ENCODE peak calls at places on chromosomes 12 and 14, in seven cellular contexts. D is cardiac muscle cell; Z is HepG2; L is CD8-positive, alpha-beta T cell; B is kidney; J is GM12864; V is fibroblast of lung. K is an unnamed sample.

GRCh38 chr12:122867701-122868461 is 28.0 kb downstream of the VPS37B start:
- DNase-seq in L (peak; percentile 26), B (peak; percentile 88), D (no peak), J (no peak), V (no peak), Z (peak; percentile 71), K (no peak)

GRCh38 chr12:46364777-46365580 is 7.6 kb downstream of the SLC38A2 start:
- DNase-seq in L (no peak), Z (peak; percentile 78), J (no peak), V (peak; percentile 88), B (no peak), D (peak; percentile 88), K (no peak)

GRCh38 chr12:78402366-78403134 is 462.0 kb upstream of the SYT1 start:
- DNase-seq in Z (no peak), B (no peak), J (no peak), D (no peak), L (no peak), V (no peak), K (no peak)

GRCh38 chr14:94355191-94355794 is 32.2 kb upstream of the SERPINA6 start:
- DNase-seq in Z (peak; percentile 85), V (peak; percentile 62), B (no peak), L (no peak), D (peak; percentile 81), J (no peak), K (peak; percentile 70)

GRCh38 chr14:65414961-65415589 is 2.5 kb downstream of the FUT8 start:
- DNase-seq in D (peak; percentile 63), Z (peak; percentile 10), L (no peak), V (peak; percentile 69), B (no peak), J (no peak), K (no peak)

GRCh38 chr12:123038966-123039365 is 58.5 kb downstream of the ARL6IP4 start:
- DNase-seq in B (peak; percentile 47), V (no peak), L (no peak), D (no peak), J (no peak), Z (no peak), K (no peak)

GRCh38 chr14:99733551-99734405 is 49.7 kb downstream of the CYP46A1 start:
- DNase-seq in Z (no peak), D (no peak), V (no peak), J (no peak), L (no peak), B (peak; percentile 88), K (peak; percentile 40)

GRCh38 chr12:52523825-52524224 is 3.6 kb upstream of the KRT5 start:
- DNase-seq in J (no peak), Z (no peak), B (no peak), D (no peak), L (no peak), V (no peak), K (no peak)

GRCh38 chr12:116426391-116427136 is 132.6 kb upstream of the MAP1LC3B2 start:
- DNase-seq in J (no peak), V (peak; percentile 93), B (peak; percentile 89), D (peak; percentile 99), L (no peak), Z (no peak), K (no peak)

GRCh38 chr14:24013654-24014514 is 25.2 kb downstream of the DHRS4L2 start:
- DNase-seq in L (peak; percentile 52), Z (peak; percentile 92), J (peak; percentile 59), B (no peak), D (peak; percentile 78), V (peak; percentile 76), K (no peak)

DNA sequence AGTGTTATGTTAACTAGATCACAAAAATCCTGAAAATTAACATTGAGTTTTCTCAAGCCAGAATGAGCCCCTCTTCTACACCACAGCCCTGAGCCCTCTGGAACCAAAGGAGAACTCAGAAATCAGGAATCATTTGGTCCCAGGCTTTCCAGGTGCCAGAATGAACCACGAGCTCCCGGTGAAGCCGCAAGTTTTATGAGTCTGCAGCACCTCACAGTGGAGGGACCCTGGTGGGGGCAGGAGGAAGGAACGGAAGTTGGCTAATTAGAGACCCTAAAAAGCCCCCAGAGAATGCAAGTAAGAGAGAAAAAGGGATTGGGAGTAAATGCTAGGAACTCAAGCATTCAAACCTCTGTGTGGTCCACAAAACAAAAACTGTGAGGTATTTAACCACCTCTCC is 52.9 kb upstream of the BCL2L14 start:
- DNase-seq in Z (no peak), J (no peak), V (no peak), B (no peak), L (no peak), D (peak; percentile 20), K (no peak)
- TF ChIP-seq CTCF in Z (peak; percentile 57), J (no peak), V (no peak), B (no peak), L (no peak), D (peak; percentile 39), K (no peak)

DNA sequence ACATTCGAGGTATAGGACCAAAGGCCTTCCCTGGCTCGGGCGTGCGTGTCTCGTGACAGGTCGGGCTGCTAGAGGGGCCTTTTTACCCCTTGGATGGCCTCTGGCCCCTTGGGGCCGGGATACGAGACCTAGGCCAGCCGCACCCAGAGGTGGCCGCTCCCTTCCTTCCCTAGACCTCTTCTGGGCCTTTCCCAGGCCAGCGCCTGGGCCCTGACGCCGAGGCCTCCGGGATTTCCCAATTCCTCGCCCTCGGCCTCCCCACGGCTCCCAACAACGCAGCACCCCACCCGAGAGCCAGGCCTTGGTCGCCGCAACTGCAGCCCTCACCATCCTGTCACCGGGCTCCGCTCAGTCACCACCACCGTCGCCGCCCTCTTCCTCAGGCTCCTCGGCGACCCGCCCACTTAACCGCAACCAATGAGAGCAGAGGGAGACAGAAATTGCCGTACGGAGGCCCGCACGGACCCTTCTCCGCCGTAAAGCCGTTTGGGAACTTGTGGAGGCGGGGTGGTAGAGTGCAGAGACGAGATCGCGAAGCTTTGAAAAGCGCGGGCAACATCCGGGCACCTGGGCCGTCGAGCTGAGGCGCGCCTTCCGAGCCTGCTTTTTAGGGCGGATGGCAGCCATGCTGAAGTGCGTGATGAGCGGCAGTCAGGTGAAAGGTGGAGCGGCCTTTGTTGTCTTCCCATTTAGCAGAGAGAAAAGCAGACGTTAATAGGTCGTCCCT is at the start of the genes RAD9B and VPS29:
- DNase-seq in L (peak; percentile 100), D (peak; percentile 98), B (peak; percentile 99), Z (peak; percentile 94), J (peak; percentile 98), V (peak; percentile 99), K (peak; percentile 98)
- TF ChIP-seq CTCF in L (no peak), D (no peak), B (no peak), Z (no peak), J (no peak), V (no peak), K (no peak)

DNA sequence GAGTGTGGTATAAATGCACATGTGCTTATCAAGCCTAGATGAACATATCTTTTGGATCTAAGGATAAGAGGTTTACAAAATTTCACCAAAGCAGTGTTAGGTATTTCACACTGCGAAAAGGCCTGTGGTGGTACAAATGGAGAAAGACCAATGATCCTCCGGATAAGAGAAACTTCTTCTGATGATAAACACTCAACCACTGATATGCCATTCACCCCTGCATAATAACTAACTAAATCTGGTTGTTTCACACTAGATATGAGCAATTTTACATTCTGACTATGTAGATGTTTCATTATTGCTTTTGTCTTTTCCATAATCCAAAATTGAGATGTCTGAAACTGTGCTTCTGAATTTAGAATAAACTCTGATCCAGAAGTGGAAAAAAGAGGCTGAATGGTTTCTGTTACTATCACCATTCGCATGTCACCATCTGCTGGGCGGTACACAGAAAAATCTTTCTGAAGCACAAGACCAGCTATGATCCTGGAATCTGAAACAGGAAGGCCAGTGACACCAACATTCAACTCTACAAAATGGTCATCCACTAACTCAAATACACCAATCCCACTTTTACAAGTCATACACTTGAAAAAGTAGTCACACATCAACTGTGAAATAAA is 1.3 kb downstream of the BBS10 start:
- DNase-seq in D (peak; percentile 80), L (no peak), Z (peak; percentile 50), B (no peak), J (peak; percentile 37), V (peak; percentile 85), K (no peak)
- TF ChIP-seq CTCF in D (peak; percentile 57), L (no peak), Z (peak; percentile 80), B (peak; percentile 45), J (peak; percentile 42), V (peak; percentile 59), K (no peak)

GRCh38 chr14:73731111-73731510 is 16.9 kb upstream of the PNMA1 start:
- DNase-seq in L (no peak), D (no peak), J (no peak), B (no peak), Z (no peak), V (no peak), K (no peak)
- TF ChIP-seq CTCF in L (no peak), D (no peak), J (no peak), B (peak; percentile 10), Z (peak; percentile 30), V (no peak), K (no peak)

GRCh38 chr12:89962648-89963047 is 254.0 kb upstream of the ATP2B1 start:
- DNase-seq in Z (no peak), D (no peak), J (no peak), L (no peak), V (no peak), B (no peak), K (no peak)
- TF ChIP-seq CTCF in Z (no peak), D (peak; percentile 27), J (peak; percentile 15), L (no peak), V (no peak), B (no peak), K (peak; percentile 30)

GRCh38 chr14:69673578-69674305 is 62.3 kb downstream of the SUSD6 start:
- DNase-seq in D (no peak), L (no peak), V (no peak), J (no peak), B (no peak), Z (no peak), K (no peak)
- TF ChIP-seq CTCF in D (no peak), L (no peak), V (no peak), J (peak; percentile 39), B (no peak), Z (no peak), K (peak; percentile 24)

GRCh38 chr14:67674480-67675218 is at the start of gene VTI1B:
- DNase-seq in V (peak; percentile 74), B (peak; percentile 92), J (peak; percentile 25), Z (peak; percentile 65), L (peak; percentile 81), D (peak; percentile 83), K (peak; percentile 67)
- TF ChIP-seq CTCF in V (peak; percentile 41), B (no peak), J (no peak), Z (peak; percentile 64), L (no peak), D (peak; percentile 36), K (no peak)

DNA sequence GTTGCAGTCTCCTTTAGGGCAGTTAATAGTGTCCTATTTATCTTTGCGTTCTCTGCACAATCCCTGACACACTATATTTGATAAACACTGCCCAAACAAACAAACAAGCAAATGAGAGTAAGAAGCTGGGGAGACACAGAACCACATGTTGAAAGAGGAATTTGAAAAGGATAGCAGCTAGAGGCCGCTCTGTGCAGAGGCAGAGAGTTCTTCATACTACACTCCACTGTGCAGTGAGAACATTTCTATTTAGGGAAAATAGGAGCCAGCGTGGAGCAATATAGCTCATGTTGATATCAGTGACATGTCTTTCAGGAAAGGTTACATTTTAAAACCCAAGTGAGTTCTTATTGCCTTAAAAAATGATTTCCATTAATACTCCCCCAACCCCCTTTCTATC is 140.3 kb upstream of the SEL1L start:
- DNase-seq in B (no peak), J (no peak), D (no peak), Z (no peak), L (no peak), V (no peak), K (no peak)
- TF ChIP-seq CTCF in B (no peak), J (no peak), D (no peak), Z (no peak), L (no peak), V (no peak), K (no peak)

K was measured in CD14-positive monocyte.